ENCODE peak calls at places on chromosomes 6 and 20, in four cellular contexts. V, F, H and X are unnamed samples.

GRCh38 chr6:161486903-161487531 is 213.2 kb upstream of the AGPAT4 start:
- DNase-seq in V (no peak), F (no peak), H (peak), X (no peak)

GRCh38 chr20:59062057-59062456 is 19.5 kb upstream of the PRELID3B start:
- DNase-seq in V (peak), F (no peak), H (peak), X (no peak)

GRCh38 chr20:49515588-49515987 is 33.1 kb upstream of the KCNB1 start:
- DNase-seq in V (peak), F (no peak), H (no peak), X (no peak)

GRCh38 chr20:43309266-43309665 is 119.6 kb upstream of the PTPRT start:
- DNase-seq in V (no peak), F (no peak), H (no peak), X (no peak)

GRCh38 chr20:14580426-14581074 is 243.1 kb upstream of the FLRT3 start:
- DNase-seq in V (peak), F (no peak), H (no peak), X (peak)

GRCh38 chr6:167825059-167825758 is 1.5 kb upstream of the AFDN start:
- DNase-seq in V (no peak), F (no peak), H (peak), X (no peak)

GRCh38 chr6:150417247-150417646 is 48.4 kb downstream of the IYD start:
- DNase-seq in V (no peak), F (no peak), H (no peak), X (no peak)

GRCh38 chr20:1942061-1942460 is 46.9 kb downstream of the SIRPA start:
- DNase-seq in V (no peak), F (no peak), H (no peak), X (no peak)

GRCh38 chr6:125919618-125920017 is 37.0 kb upstream of the HINT3 start:
- DNase-seq in V (no peak), F (no peak), H (no peak), X (no peak)

GRCh38 chr20:45419188-45420091 is 3.5 kb downstream of the PIGT start:
- DNase-seq in V (peak), F (peak), H (no peak), X (no peak)